ENCODE peak calls at places on chromosomes 5 and 9, in seven cellular contexts. S, B, D, C, O, J and X are unnamed samples.

GRCh38 chr5:66666778-66667177 is 70.6 kb downstream of the MAST4 start:
- DNase-seq in C (no peak), B (no peak), J (peak), O (no peak), D (peak), S (no peak), X (no peak)

GRCh38 chr9:27765266-27765665 is 192.0 kb upstream of the C9orf72 start:
- DNase-seq in D (no peak), C (no peak), B (no peak), J (peak), O (no peak), S (no peak), X (no peak)

GRCh38 chr9:76067693-76068092 is 177.2 kb downstream of the PCSK5 start:
- DNase-seq in S (no peak), D (no peak), C (no peak), B (peak), O (no peak), J (no peak), X (no peak)

GRCh38 chr9:26264709-26265601 is 586.7 kb upstream of the TUSC1 start:
- DNase-seq in S (peak), O (no peak), J (peak), B (no peak), C (peak), D (no peak), X (no peak)

GRCh38 chr5:92652735-92653134 is 928.3 kb downstream of the NR2F1-AS1 start:
- DNase-seq in O (no peak), B (no peak), C (peak), D (no peak), S (peak), J (no peak), X (no peak)

GRCh38 chr5:124736111-124736813 is 10.2 kb downstream of the ZNF608 start:
- DNase-seq in D (no peak), B (no peak), O (no peak), C (peak), J (no peak), S (peak), X (no peak)

GRCh38 chr9:37408933-37409710 is 13.4 kb upstream of the GRHPR start:
- DNase-seq in J (peak), C (no peak), D (no peak), O (peak), B (no peak), S (no peak), X (peak)

GRCh38 chr5:78964889-78965288 is 20.2 kb downstream of the ARSB start:
- DNase-seq in C (peak), D (peak), S (peak), B (no peak), O (no peak), J (peak), X (no peak)

GRCh38 chr5:113250341-113250953 is 184.3 kb downstream of the TSSK1B start:
- DNase-seq in B (no peak), J (no peak), S (peak), O (no peak), C (peak), D (no peak), X (no peak)

GRCh38 chr5:16654647-16655334 is 38.0 kb upstream of the RETREG1 start:
- DNase-seq in D (no peak), J (peak), S (no peak), C (no peak), B (no peak), O (no peak), X (no peak)

GRCh38 chr5:120405291-120405864 is 58.7 kb upstream of the PRR16 start:
- DNase-seq in J (peak), O (no peak), B (no peak), D (no peak), S (peak), C (peak), X (no peak)

GRCh38 chr5:143108498-143109128 is 294.9 kb downstream of the NR3C1 start:
- DNase-seq in D (peak), J (peak), B (no peak), C (no peak), S (no peak), O (no peak), X (no peak)

GRCh38 chr5:153404747-153405146 is 85.7 kb upstream of the GRIA1 start:
- DNase-seq in D (no peak), O (no peak), C (no peak), B (no peak), J (no peak), S (no peak), X (no peak)

GRCh38 chr9:88090151-88090581 is 48.1 kb downstream of the SPATA31C2 start:
- DNase-seq in S (no peak), J (no peak), D (no peak), O (no peak), C (no peak), B (no peak), X (no peak)

GRCh38 chr5:170312666-170313065 is 15.1 kb upstream of the LCP2 start:
- DNase-seq in D (no peak), J (peak), B (peak), C (no peak), S (peak), O (peak), X (no peak)

GRCh38 chr9:95249986-95250385 is 67.5 kb downstream of the FANCC start:
- DNase-seq in J (no peak), C (no peak), O (no peak), B (no peak), D (peak), S (no peak), X (no peak)

GRCh38 chr5:132410451-132411381 is 41.2 kb downstream of the SLC22A5 start:
- DNase-seq in B (peak), J (peak), C (peak), S (peak), O (peak), D (peak), X (peak)

GRCh38 chr9:488448-488847 is 273.8 kb downstream of the DOCK8 start:
- DNase-seq in B (no peak), O (no peak), S (no peak), D (no peak), C (no peak), J (no peak), X (no peak)

GRCh38 chr9:69546265-69546664 is 125.9 kb downstream of the APBA1 start:
- DNase-seq in S (peak), J (peak), D (peak), O (no peak), B (peak), C (peak), X (no peak)

GRCh38 chr5:91281409-91281808 is 101.7 kb downstream of the ARRDC3 start:
- DNase-seq in J (peak), D (no peak), C (peak), S (peak), B (no peak), O (no peak), X (no peak)